ENCODE peak calls at places on chromosomes 5 and 9, in seven cellular contexts. D is fibroblast of mammary gland, G is A549, P is stomach, U is BJ, K is GM12865, W is coronary artery. V is an unnamed sample.

GRCh38 chr9:124522121-124523098 is 15.2 kb upstream of the NR5A1 start:
- DNase-seq in D (no peak), G (no peak), P (no peak), U (no peak), K (no peak), W (peak), V (no peak)

GRCh38 chr9:79682076-79682736 is 110.4 kb downstream of the TLE4 start:
- DNase-seq in D (no peak), G (no peak), P (no peak), U (no peak), K (no peak), W (no peak), V (no peak)

GRCh38 chr9:136334541-136334940 is 7.2 kb downstream of the GPSM1 start:
- DNase-seq in D (no peak), G (no peak), P (no peak), U (no peak), K (no peak), W (no peak), V (no peak)

GRCh38 chr9:113350338-113350672 is 964 bp downstream of the BSPRY start:
- DNase-seq in D (no peak), G (no peak), P (no peak), U (no peak), K (no peak), W (peak), V (no peak)

GRCh38 chr9:69697475-69697874 is 25.3 kb upstream of the APBA1 start:
- DNase-seq in D (no peak), G (no peak), P (no peak), U (no peak), K (no peak), W (no peak), V (no peak)

GRCh38 chr5:55575815-55576583 is 41.2 kb upstream of the PLPP1 start:
- DNase-seq in D (no peak), G (no peak), P (no peak), U (no peak), K (no peak), W (no peak), V (no peak)

GRCh38 chr5:132471006-132471907 is 19.3 kb downstream of the IRF1 start:
- DNase-seq in D (no peak), G (no peak), P (peak), U (no peak), K (no peak), W (no peak), V (no peak)

GRCh38 chr5:16934123-16934522 is 2.0 kb downstream of the MYO10 start:
- DNase-seq in D (peak), G (peak), P (peak), U (no peak), K (peak), W (no peak), V (peak)

GRCh38 chr9:94799578-94800264 is 73.2 kb downstream of the AOPEP start:
- DNase-seq in D (peak), G (no peak), P (no peak), U (no peak), K (no peak), W (no peak), V (no peak)

GRCh38 chr9:82565188-82565966 is 497.6 kb downstream of the RASEF start:
- DNase-seq in D (no peak), G (no peak), P (no peak), U (no peak), K (no peak), W (no peak), V (no peak)

GRCh38 chr9:12065050-12065449 is 628.1 kb upstream of the TYRP1 start:
- DNase-seq in D (peak), G (no peak), P (no peak), U (no peak), K (no peak), W (no peak), V (no peak)

GRCh38 chr9:92669527-92669889 is 423 bp downstream of the IPPK start:
- DNase-seq in D (no peak), G (peak), P (peak), U (no peak), K (no peak), W (no peak), V (no peak)

GRCh38 chr5:50441479-50441815 is 359 bp upstream of the EMB start:
- DNase-seq in D (no peak), G (no peak), P (no peak), U (no peak), K (no peak), W (no peak), V (no peak)

GRCh38 chr5:172872997-172873491 is 39.0 kb downstream of the ERGIC1 start:
- DNase-seq in D (peak), G (no peak), P (no peak), U (no peak), K (no peak), W (peak), V (no peak)

GRCh38 chr5:132526290-132526973 is 16.9 kb downstream of the IL5 start:
- DNase-seq in D (peak), G (peak), P (peak), U (no peak), K (peak), W (no peak), V (peak)

GRCh38 chr9:38371495-38371894 is 21.0 kb upstream of the ALDH1B1 start:
- DNase-seq in D (peak), G (peak), P (peak), U (no peak), K (peak), W (no peak), V (no peak)

GRCh38 chr5:158599132-158599531 is 500.6 kb downstream of the EBF1 start:
- DNase-seq in D (peak), G (no peak), P (no peak), U (no peak), K (no peak), W (no peak), V (no peak)

GRCh38 chr5:140344683-140345423 is 1.6 kb downstream of the HBEGF start:
- DNase-seq in D (peak), G (peak), P (peak), U (no peak), K (no peak), W (no peak), V (no peak)

GRCh38 chr9:138082918-138083636 is 205.5 kb downstream of the CACNA1B start:
- DNase-seq in D (no peak), G (no peak), P (peak), U (no peak), K (no peak), W (peak), V (no peak)

GRCh38 chr5:58447231-58447630 is 12.7 kb downstream of the PLK2 start:
- DNase-seq in D (peak), G (no peak), P (no peak), U (no peak), K (no peak), W (no peak), V (no peak)

GRCh38 chr5:181234455-181235306 is 9.0 kb downstream of the RACK1 start:
- DNase-seq in D (no peak), G (no peak), P (no peak), U (no peak), K (no peak), W (no peak), V (no peak)

GRCh38 chr5:144386315-144386714 is 215.6 kb downstream of the KCTD16 start:
- DNase-seq in D (no peak), G (no peak), P (no peak), U (no peak), K (no peak), W (no peak), V (no peak)

GRCh38 chr5:167530548-167530947 is 760.9 kb upstream of the WWC1 start:
- DNase-seq in D (no peak), G (no peak), P (no peak), U (no peak), K (no peak), W (no peak), V (no peak)
- TF ChIP-seq CTCF in D (no peak), G (no peak), P (no peak), U (no peak), K (no peak), W (no peak), V (no peak)

DNA sequence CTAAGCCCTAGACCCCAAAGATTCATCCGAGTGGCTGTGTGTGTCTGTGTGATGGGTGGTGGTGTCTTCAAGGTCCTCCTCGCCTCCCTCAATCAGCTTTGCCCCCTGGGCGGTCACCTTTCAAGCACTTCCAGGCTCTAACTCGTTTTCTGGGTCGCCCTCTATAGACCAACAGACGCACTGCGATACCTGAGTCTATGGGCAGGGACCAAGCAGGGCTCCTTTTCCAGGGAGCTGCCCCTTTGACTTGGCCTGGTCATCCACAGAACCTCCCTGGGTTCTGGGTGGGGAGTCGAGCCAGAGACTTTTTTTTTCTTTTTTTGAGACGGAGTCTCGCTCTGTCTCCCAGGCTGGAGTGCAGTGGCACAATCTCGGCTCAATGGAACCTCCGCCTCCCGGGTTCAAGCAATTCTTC is 1.1 kb downstream of the SLC27A4 start:
- DNase-seq in D (peak), G (peak), P (peak), U (no peak), K (peak), W (no peak), V (peak)
- TF ChIP-seq CTCF in D (peak), G (peak), P (no peak), U (peak), K (peak), W (no peak), V (peak)

DNA sequence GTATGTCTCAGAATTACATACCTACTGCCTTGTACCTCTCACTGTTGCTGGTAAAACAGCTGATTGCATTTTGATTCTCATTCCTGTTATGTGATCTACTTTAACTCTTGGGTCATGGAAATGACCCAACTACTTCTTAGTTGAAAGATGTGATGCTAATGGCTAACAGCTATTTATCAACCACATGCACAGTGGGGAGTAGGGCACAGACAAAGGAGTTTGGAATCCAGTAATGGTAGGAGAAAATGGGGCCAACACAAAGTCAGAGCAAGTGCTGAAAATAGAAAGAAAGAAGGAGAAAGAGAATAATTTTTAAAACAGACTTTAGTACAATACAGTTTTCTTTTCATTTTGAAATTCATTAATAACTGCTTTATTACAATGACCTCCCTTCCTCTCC is 241.0 kb downstream of the PTPRD start:
- DNase-seq in D (no peak), G (no peak), P (no peak), U (no peak), K (no peak), W (no peak), V (no peak)
- TF ChIP-seq CTCF in D (no peak), G (no peak), P (no peak), U (no peak), K (no peak), W (no peak), V (no peak)

GRCh38 chr5:3034881-3035280 is 283.4 kb upstream of the IRX2 start:
- DNase-seq in D (no peak), G (no peak), P (no peak), U (no peak), K (no peak), W (no peak), V (no peak)
- TF ChIP-seq CTCF in D (no peak), G (no peak), P (no peak), U (no peak), K (no peak), W (no peak), V (no peak)

DNA sequence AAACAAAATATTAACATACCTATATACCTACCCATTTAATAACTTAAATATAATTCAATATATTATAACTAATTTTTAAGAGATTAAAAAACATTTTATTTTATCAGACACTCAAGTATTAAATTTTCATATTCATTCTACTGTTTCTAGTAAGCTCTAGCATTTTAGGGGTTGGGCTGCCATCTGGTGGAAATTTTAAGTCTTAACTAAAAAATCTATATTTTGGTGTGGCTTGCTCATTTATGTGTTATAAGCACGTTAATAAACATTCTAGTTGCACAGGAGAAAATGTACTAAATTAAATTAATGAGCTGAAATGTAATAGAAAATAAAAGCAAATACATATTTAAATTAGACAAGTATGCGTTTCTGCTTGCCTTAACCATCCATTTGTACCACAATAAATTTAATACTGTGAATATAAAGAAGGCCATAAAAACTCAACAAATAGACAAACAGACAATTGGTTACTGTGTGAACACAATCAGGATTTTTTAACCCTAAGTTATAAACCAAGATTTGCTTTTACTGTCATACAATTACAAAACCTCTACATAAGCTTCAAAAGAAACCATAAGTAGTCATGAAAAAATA is 1728.3 kb upstream of the CDH9 start:
- DNase-seq in D (peak), G (peak), P (no peak), U (no peak), K (peak), W (no peak), V (peak)
- TF ChIP-seq CTCF in D (peak), G (peak), P (no peak), U (no peak), K (no peak), W (peak), V (peak)